ENCODE peak calls at places on chromosome 5, in nine cellular contexts. One of them, this sample, is unnamed.

GRCh38 chr5:7755958-7756357 is 95.0 kb downstream of the CFAP90 start:
- DNase-seq in heart left ventricle: no peak
- DNase-seq in right lobe of liver: no peak
- DNase-seq in endothelial cell of umbilical vein: no peak
- DNase-seq in A549: no peak
- DNase-seq in stomach: no peak
- DNase-seq in ovary: no peak
- DNase-seq in IMR-90: no peak
- DNase-seq in prostate gland: no peak
- DNase-seq in this sample: no peak

GRCh38 chr5:34900660-34901059 is 14.6 kb downstream of the RAD1 start:
- DNase-seq in heart left ventricle: no peak
- DNase-seq in right lobe of liver: no peak
- DNase-seq in endothelial cell of umbilical vein: no peak
- DNase-seq in A549: no peak
- DNase-seq in stomach: no peak
- DNase-seq in ovary: no peak
- DNase-seq in IMR-90: no peak
- DNase-seq in prostate gland: no peak
- DNase-seq in this sample: no peak

GRCh38 chr5:138654281-138654867 is 79.2 kb upstream of the HSPA9 start:
- DNase-seq in heart left ventricle: no peak
- DNase-seq in right lobe of liver: no peak
- DNase-seq in endothelial cell of umbilical vein: peak
- DNase-seq in A549: no peak
- DNase-seq in stomach: no peak
- DNase-seq in ovary: no peak
- DNase-seq in IMR-90: peak
- DNase-seq in prostate gland: no peak
- DNase-seq in this sample: no peak

GRCh38 chr5:154333016-154333415 is 112.8 kb upstream of the SAP30L start:
- DNase-seq in heart left ventricle: no peak
- DNase-seq in right lobe of liver: no peak
- DNase-seq in endothelial cell of umbilical vein: no peak
- DNase-seq in A549: no peak
- DNase-seq in stomach: no peak
- DNase-seq in ovary: no peak
- DNase-seq in IMR-90: no peak
- DNase-seq in prostate gland: no peak
- DNase-seq in this sample: no peak

GRCh38 chr5:72369301-72370079 is 49.3 kb downstream of the PTCD2 start:
- DNase-seq in heart left ventricle: no peak
- DNase-seq in right lobe of liver: no peak
- DNase-seq in endothelial cell of umbilical vein: no peak
- DNase-seq in A549: no peak
- DNase-seq in stomach: no peak
- DNase-seq in ovary: no peak
- DNase-seq in IMR-90: peak
- DNase-seq in prostate gland: no peak
- DNase-seq in this sample: no peak

GRCh38 chr5:116420540-116420939 is 154.1 kb downstream of the SEMA6A start:
- DNase-seq in heart left ventricle: peak
- DNase-seq in right lobe of liver: no peak
- DNase-seq in endothelial cell of umbilical vein: peak
- DNase-seq in A549: no peak
- DNase-seq in stomach: no peak
- DNase-seq in ovary: peak
- DNase-seq in IMR-90: no peak
- DNase-seq in prostate gland: no peak
- DNase-seq in this sample: no peak

GRCh38 chr5:138661991-138662434 is 86.8 kb upstream of the HSPA9 start:
- DNase-seq in heart left ventricle: no peak
- DNase-seq in right lobe of liver: no peak
- DNase-seq in endothelial cell of umbilical vein: no peak
- DNase-seq in A549: no peak
- DNase-seq in stomach: no peak
- DNase-seq in ovary: no peak
- DNase-seq in IMR-90: no peak
- DNase-seq in prostate gland: no peak
- DNase-seq in this sample: no peak

GRCh38 chr5:34857161-34857560 is 18.2 kb downstream of the TTC23L start:
- DNase-seq in heart left ventricle: no peak
- DNase-seq in right lobe of liver: no peak
- DNase-seq in endothelial cell of umbilical vein: no peak
- DNase-seq in A549: no peak
- DNase-seq in stomach: no peak
- DNase-seq in ovary: no peak
- DNase-seq in IMR-90: no peak
- DNase-seq in prostate gland: no peak
- DNase-seq in this sample: no peak

GRCh38 chr5:112862085-112862484 is 998 bp downstream of the SRP19 start:
- DNase-seq in heart left ventricle: no peak
- DNase-seq in right lobe of liver: no peak
- DNase-seq in endothelial cell of umbilical vein: peak
- DNase-seq in A549: no peak
- DNase-seq in stomach: no peak
- DNase-seq in ovary: no peak
- DNase-seq in IMR-90: no peak
- DNase-seq in prostate gland: no peak
- DNase-seq in this sample: no peak

GRCh38 chr5:155455791-155456514 is 442.4 kb downstream of the KIF4B start:
- DNase-seq in heart left ventricle: no peak
- DNase-seq in right lobe of liver: no peak
- DNase-seq in endothelial cell of umbilical vein: no peak
- DNase-seq in A549: no peak
- DNase-seq in stomach: no peak
- DNase-seq in ovary: no peak
- DNase-seq in IMR-90: no peak
- DNase-seq in prostate gland: no peak
- DNase-seq in this sample: no peak

GRCh38 chr5:180090098-180090768 is 18.7 kb upstream of the RNF130 start:
- DNase-seq in heart left ventricle: peak
- DNase-seq in right lobe of liver: peak
- DNase-seq in endothelial cell of umbilical vein: peak
- DNase-seq in A549: peak
- DNase-seq in stomach: peak
- DNase-seq in ovary: peak
- DNase-seq in IMR-90: peak
- DNase-seq in prostate gland: peak
- DNase-seq in this sample: peak

GRCh38 chr5:180873628-180874520 is 12.8 kb upstream of the ZFP62 start:
- DNase-seq in heart left ventricle: no peak
- DNase-seq in right lobe of liver: no peak
- DNase-seq in endothelial cell of umbilical vein: no peak
- DNase-seq in A549: no peak
- DNase-seq in stomach: no peak
- DNase-seq in ovary: no peak
- DNase-seq in IMR-90: peak
- DNase-seq in prostate gland: no peak
- DNase-seq in this sample: no peak

GRCh38 chr5:123517479-123517878 is 5.5 kb downstream of the CSNK1G3 start:
- DNase-seq in heart left ventricle: no peak
- DNase-seq in right lobe of liver: no peak
- DNase-seq in endothelial cell of umbilical vein: no peak
- DNase-seq in A549: no peak
- DNase-seq in stomach: no peak
- DNase-seq in ovary: no peak
- DNase-seq in IMR-90: no peak
- DNase-seq in prostate gland: no peak
- DNase-seq in this sample: no peak

GRCh38 chr5:123515904-123516303 is 3.9 kb downstream of the CSNK1G3 start:
- DNase-seq in heart left ventricle: no peak
- DNase-seq in right lobe of liver: no peak
- DNase-seq in endothelial cell of umbilical vein: no peak
- DNase-seq in A549: no peak
- DNase-seq in stomach: no peak
- DNase-seq in ovary: no peak
- DNase-seq in IMR-90: no peak
- DNase-seq in prostate gland: no peak
- DNase-seq in this sample: no peak

GRCh38 chr5:123512631-123513461 is 869 bp downstream of the CSNK1G3 start:
- DNase-seq in heart left ventricle: peak
- DNase-seq in right lobe of liver: peak
- DNase-seq in endothelial cell of umbilical vein: peak
- DNase-seq in A549: peak
- DNase-seq in stomach: peak
- DNase-seq in ovary: peak
- DNase-seq in IMR-90: peak
- DNase-seq in prostate gland: no peak
- DNase-seq in this sample: peak

GRCh38 chr5:123511648-123512605 is at the start of gene CSNK1G3:
- DNase-seq in heart left ventricle: peak
- DNase-seq in right lobe of liver: peak
- DNase-seq in endothelial cell of umbilical vein: peak
- DNase-seq in A549: peak
- DNase-seq in stomach: peak
- DNase-seq in ovary: peak
- DNase-seq in IMR-90: peak
- DNase-seq in prostate gland: peak
- DNase-seq in this sample: peak

GRCh38 chr5:123514615-123515355 is 2.8 kb downstream of the CSNK1G3 start:
- DNase-seq in heart left ventricle: no peak
- DNase-seq in right lobe of liver: no peak
- DNase-seq in endothelial cell of umbilical vein: no peak
- DNase-seq in A549: no peak
- DNase-seq in stomach: no peak
- DNase-seq in ovary: no peak
- DNase-seq in IMR-90: no peak
- DNase-seq in prostate gland: no peak
- DNase-seq in this sample: no peak
- H3K4me3 ChIP-seq in heart left ventricle: no peak
- H3K4me3 ChIP-seq in right lobe of liver: no peak
- H3K4me3 ChIP-seq in endothelial cell of umbilical vein: no peak
- H3K4me3 ChIP-seq in A549: no peak
- H3K4me3 ChIP-seq in stomach: no peak
- H3K4me3 ChIP-seq in ovary: no peak
- H3K4me3 ChIP-seq in IMR-90: no peak
- H3K4me3 ChIP-seq in prostate gland: no peak
- H3K4me3 ChIP-seq in this sample: no peak

GRCh38 chr5:66810747-66811355 is 214.7 kb downstream of the MAST4 start:
- DNase-seq in heart left ventricle: no peak
- DNase-seq in right lobe of liver: no peak
- DNase-seq in endothelial cell of umbilical vein: no peak
- DNase-seq in A549: no peak
- DNase-seq in stomach: no peak
- DNase-seq in ovary: no peak
- DNase-seq in IMR-90: no peak
- DNase-seq in prostate gland: no peak
- DNase-seq in this sample: no peak
- TF ChIP-seq POLR2A in heart left ventricle: no peak
- TF ChIP-seq POLR2A in right lobe of liver: no peak
- TF ChIP-seq POLR2A in endothelial cell of umbilical vein: no peak
- TF ChIP-seq POLR2A in A549: no peak
- TF ChIP-seq POLR2A in stomach: no peak
- TF ChIP-seq POLR2A in ovary: no peak
- TF ChIP-seq POLR2A in IMR-90: no peak
- TF ChIP-seq POLR2A in prostate gland: no peak
- TF ChIP-seq POLR2A in this sample: no peak

GRCh38 chr5:78649220-78649700 is 688 bp upstream of the LHFPL2 start:
- DNase-seq in heart left ventricle: no peak
- DNase-seq in right lobe of liver: no peak
- DNase-seq in endothelial cell of umbilical vein: peak
- DNase-seq in A549: peak
- DNase-seq in stomach: no peak
- DNase-seq in ovary: peak
- DNase-seq in IMR-90: no peak
- DNase-seq in prostate gland: no peak
- DNase-seq in this sample: no peak

GRCh38 chr5:78648359-78649219 is at the start of gene LHFPL2:
- DNase-seq in heart left ventricle: peak
- DNase-seq in right lobe of liver: peak
- DNase-seq in endothelial cell of umbilical vein: peak
- DNase-seq in A549: peak
- DNase-seq in stomach: peak
- DNase-seq in ovary: peak
- DNase-seq in IMR-90: peak
- DNase-seq in prostate gland: peak
- DNase-seq in this sample: peak

GRCh38 chr5:78649816-78650561 is 1.4 kb upstream of the LHFPL2 start:
- DNase-seq in heart left ventricle: no peak
- DNase-seq in right lobe of liver: no peak
- DNase-seq in endothelial cell of umbilical vein: no peak
- DNase-seq in A549: no peak
- DNase-seq in stomach: no peak
- DNase-seq in ovary: no peak
- DNase-seq in IMR-90: peak
- DNase-seq in prostate gland: no peak
- DNase-seq in this sample: peak

GRCh38 chr5:78651468-78651867 is 2.9 kb upstream of the LHFPL2 start:
- DNase-seq in heart left ventricle: no peak
- DNase-seq in right lobe of liver: no peak
- DNase-seq in endothelial cell of umbilical vein: no peak
- DNase-seq in A549: no peak
- DNase-seq in stomach: no peak
- DNase-seq in ovary: no peak
- DNase-seq in IMR-90: no peak
- DNase-seq in prostate gland: no peak
- DNase-seq in this sample: no peak

GRCh38 chr5:78650562-78650930 is 2.0 kb upstream of the LHFPL2 start:
- DNase-seq in heart left ventricle: no peak
- DNase-seq in right lobe of liver: no peak
- DNase-seq in endothelial cell of umbilical vein: no peak
- DNase-seq in A549: no peak
- DNase-seq in stomach: no peak
- DNase-seq in ovary: no peak
- DNase-seq in IMR-90: no peak
- DNase-seq in prostate gland: no peak
- DNase-seq in this sample: no peak
- TF ChIP-seq CTCF in heart left ventricle: no peak
- TF ChIP-seq CTCF in right lobe of liver: no peak
- TF ChIP-seq CTCF in endothelial cell of umbilical vein: no peak
- TF ChIP-seq CTCF in A549: no peak
- TF ChIP-seq CTCF in stomach: no peak
- TF ChIP-seq CTCF in ovary: no peak
- TF ChIP-seq CTCF in IMR-90: no peak
- TF ChIP-seq CTCF in prostate gland: no peak
- TF ChIP-seq CTCF in this sample: no peak

DNA sequence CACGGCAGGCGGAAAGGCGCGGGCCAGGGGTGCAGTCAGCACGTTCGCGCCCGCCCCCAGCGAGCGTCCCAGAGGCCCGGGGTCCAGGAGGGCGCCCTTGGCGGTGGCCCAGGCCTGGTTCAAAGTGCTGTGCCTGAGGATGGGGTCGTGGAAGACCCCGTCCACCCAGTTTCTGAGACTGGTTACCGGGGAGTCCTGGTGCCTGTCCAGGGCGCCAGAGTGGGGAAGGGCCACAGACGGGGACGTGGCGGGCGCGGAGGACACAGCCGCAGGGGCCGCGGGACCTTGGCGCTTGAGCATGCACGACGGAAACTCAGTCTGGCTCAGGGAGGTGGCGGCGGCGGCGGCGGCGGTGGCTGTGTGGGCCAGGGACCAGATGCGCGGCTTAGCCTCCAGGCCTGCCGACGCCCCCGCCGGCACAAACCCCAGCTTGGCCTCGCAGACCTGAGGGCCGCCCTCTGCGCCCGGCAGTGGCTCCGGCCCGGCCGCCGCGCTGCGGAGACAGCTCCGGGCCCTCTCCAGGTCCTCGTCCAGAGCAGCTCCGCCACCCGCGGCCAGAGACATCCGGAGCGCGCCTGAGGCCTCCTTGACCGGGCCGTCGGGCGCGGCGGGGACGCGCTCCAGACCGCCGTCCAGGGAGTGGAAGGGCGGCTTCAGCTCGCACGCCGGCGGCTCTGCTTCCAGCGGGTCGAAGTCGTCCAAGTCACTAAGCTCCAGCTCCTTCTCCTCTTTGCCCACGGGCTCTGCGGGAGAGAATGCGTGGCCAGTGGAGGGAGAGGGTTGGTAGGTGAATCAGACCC is 4.5 kb downstream of the IRX4 start:
- DNase-seq in heart left ventricle: no peak
- DNase-seq in right lobe of liver: no peak
- DNase-seq in endothelial cell of umbilical vein: no peak
- DNase-seq in A549: no peak
- DNase-seq in stomach: no peak
- DNase-seq in ovary: no peak
- DNase-seq in IMR-90: no peak
- DNase-seq in prostate gland: no peak
- DNase-seq in this sample: no peak
- H3K4me3 ChIP-seq in heart left ventricle: no peak
- H3K4me3 ChIP-seq in right lobe of liver: no peak
- H3K4me3 ChIP-seq in endothelial cell of umbilical vein: no peak
- H3K4me3 ChIP-seq in A549: no peak
- H3K4me3 ChIP-seq in stomach: no peak
- H3K4me3 ChIP-seq in ovary: no peak
- H3K4me3 ChIP-seq in IMR-90: no peak
- H3K4me3 ChIP-seq in prostate gland: no peak
- H3K4me3 ChIP-seq in this sample: no peak